ENCODE peak calls at places on chromosomes 2 and 18, in four cellular contexts. J, Y, A and B are unnamed samples.

GRCh38 chr2:101205521-101205998 is 47.1 kb upstream of the CNOT11 start:
- DNase-seq in A (no peak), J (peak; percentile 80), Y (peak; percentile 56), B (no peak)

GRCh38 chr2:240235811-240236210 is 95.4 kb upstream of the OTOS start:
- DNase-seq in Y (no peak), J (no peak), A (no peak), B (no peak)

GRCh38 chr2:226317970-226318369 is 481.6 kb downstream of the IRS1 start:
- DNase-seq in J (no peak), Y (no peak), A (no peak), B (no peak)

GRCh38 chr18:36518839-36519238 is 221.3 kb downstream of the FHOD3 start:
- DNase-seq in A (no peak), Y (no peak), J (no peak), B (no peak)

GRCh38 chr2:179751184-179751809 is 110.1 kb downstream of the ZNF385B start:
- DNase-seq in A (no peak), J (peak; percentile 47), Y (peak; percentile 60), B (no peak)

GRCh38 chr18:76454429-76454828 is 40.6 kb downstream of the ZNF516 start:
- DNase-seq in Y (no peak), A (no peak), J (peak; percentile 77), B (no peak)

GRCh38 chr2:19671311-19671710 is 230.5 kb downstream of the TTC32 start:
- DNase-seq in J (no peak), A (no peak), Y (no peak), B (no peak)

GRCh38 chr18:13107074-13107473 is 111.5 kb upstream of the LDLRAD4 start:
- DNase-seq in A (no peak), J (peak; percentile 71), Y (no peak), B (no peak)

GRCh38 chr2:240224676-240225075 is 84.2 kb upstream of the OTOS start:
- DNase-seq in J (peak; percentile 84), A (no peak), Y (no peak), B (peak; percentile 63)

GRCh38 chr2:64857581-64858471 is 131.4 kb upstream of the SLC1A4 start:
- DNase-seq in A (no peak), J (peak; percentile 60), Y (no peak), B (peak; percentile 87)

GRCh38 chr2:26754972-26755670 is 9.0 kb upstream of the SLC35F6 start:
- DNase-seq in Y (peak; percentile 67), J (no peak), A (no peak), B (no peak)

GRCh38 chr18:36315736-36316135 is 18.2 kb downstream of the FHOD3 start:
- DNase-seq in Y (no peak), J (peak; percentile 63), A (no peak), B (peak; percentile 57)

GRCh38 chr2:128410035-128410757 is 91.5 kb upstream of the HS6ST1 start:
- DNase-seq in A (no peak), Y (no peak), J (no peak), B (no peak)

GRCh38 chr2:101012706-101013181 is 10.7 kb downstream of the RPL31 start:
- DNase-seq in A (peak; percentile 52), Y (peak; percentile 75), J (peak; percentile 45), B (no peak)

GRCh38 chr2:130183500-130184373 is 1.7 kb downstream of the MZT2B start:
- DNase-seq in A (peak; percentile 37), Y (peak; percentile 32), J (peak; percentile 11), B (no peak)

GRCh38 chr2:54545700-54546450 is 89.7 kb downstream of the SPTBN1 start:
- DNase-seq in A (no peak), Y (no peak), J (peak; percentile 67), B (no peak)

GRCh38 chr18:26771524-26771923 is 94.0 kb downstream of the AQP4 start:
- DNase-seq in A (no peak), Y (no peak), J (no peak), B (no peak)

GRCh38 chr2:200966770-200967169 is 3.3 kb upstream of the ORC2 start:
- DNase-seq in J (peak; percentile 83), A (no peak), Y (peak; percentile 84), B (no peak)

GRCh38 chr2:239607795-239608171 is 207.0 kb upstream of the HDAC4 start:
- DNase-seq in A (no peak), J (no peak), Y (no peak), B (no peak)

GRCh38 chr18:34122724-34123334 is 101.9 kb downstream of the NOL4 start:
- DNase-seq in J (peak; percentile 53), Y (peak; percentile 89), A (peak; percentile 44), B (no peak)

GRCh38 chr2:53632714-53633113 is 134.9 kb upstream of the CHAC2 start:
- DNase-seq in A (no peak), J (peak; percentile 2), Y (no peak), B (no peak)

GRCh38 chr2:15797231-15797945 is 143.0 kb upstream of the MYCN start:
- DNase-seq in Y (no peak), J (no peak), A (no peak), B (no peak)

GRCh38 chr18:51100371-51101000 is 70.5 kb downstream of the SMAD4 start:
- DNase-seq in J (no peak), A (no peak), Y (peak; percentile 37), B (no peak)

GRCh38 chr18:54269924-54270844 is 867 bp downstream of the POLI start:
- DNase-seq in A (no peak), Y (no peak), J (peak; percentile 18), B (no peak)

GRCh38 chr18:11689972-11690570 is 1.0 kb downstream of the GNAL start:
- DNase-seq in Y (no peak), J (peak; percentile 2), A (no peak), B (no peak)

GRCh38 chr18:24421831-24422230 is 4.6 kb upstream of the IMPACT start:
- DNase-seq in J (no peak), Y (no peak), A (no peak), B (no peak)

GRCh38 chr18:36468161-36468560 is 170.6 kb downstream of the FHOD3 start:
- DNase-seq in Y (no peak), J (no peak), A (no peak), B (no peak)

GRCh38 chr2:149410701-149411484 is 80.5 kb downstream of the LYPD6 start:
- DNase-seq in J (peak; percentile 8), Y (no peak), A (no peak), B (no peak)

GRCh38 chr2:102186676-102187190 is at the start of gene IL1RL2:
- DNase-seq in A (no peak), J (no peak), Y (no peak), B (peak; percentile 88)

GRCh38 chr2:216078776-216079175 is 2.8 kb downstream of the PECR start:
- DNase-seq in Y (no peak), A (no peak), J (no peak), B (no peak)

GRCh38 chr2:216082805-216083204 is 1.1 kb downstream of the TMEM169 start:
- DNase-seq in J (peak; percentile 9), A (no peak), Y (no peak), B (no peak)

GRCh38 chr2:216081487-216082387 is at the start of the genes PECR and TMEM169:
- DNase-seq in Y (no peak), A (peak; percentile 69), J (peak; percentile 34), B (peak; percentile 94)

GRCh38 chr2:216082388-216082733 is 642 bp downstream of the TMEM169 start:
- DNase-seq in Y (no peak), A (no peak), J (no peak), B (no peak)

DNA sequence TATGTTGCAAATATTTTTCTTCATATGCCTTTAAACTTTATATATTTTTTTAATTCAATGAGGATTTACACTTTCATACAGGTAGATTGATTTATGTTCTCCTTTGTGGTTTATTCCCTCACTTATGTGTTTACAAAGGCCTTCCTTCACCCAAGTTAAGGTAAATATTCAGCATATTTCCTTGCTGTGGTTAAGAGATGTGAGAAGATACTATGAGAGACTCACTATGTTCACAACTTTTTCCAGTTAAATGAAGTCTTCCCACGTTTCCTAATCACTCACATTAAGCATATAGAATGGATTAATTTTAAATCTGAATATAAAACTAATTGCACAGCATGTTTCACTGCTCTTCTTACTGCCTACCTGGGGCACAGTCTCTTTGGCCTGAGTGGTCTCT is 597 bp downstream of the PECR start:
- DNase-seq in A (no peak), Y (no peak), J (no peak), B (no peak)
- H3K27ac ChIP-seq in A (peak overlapping the region; percentile 48), Y (no peak overlapping the region), J (no peak overlapping the region), B (no peak overlapping the region)

DNA sequence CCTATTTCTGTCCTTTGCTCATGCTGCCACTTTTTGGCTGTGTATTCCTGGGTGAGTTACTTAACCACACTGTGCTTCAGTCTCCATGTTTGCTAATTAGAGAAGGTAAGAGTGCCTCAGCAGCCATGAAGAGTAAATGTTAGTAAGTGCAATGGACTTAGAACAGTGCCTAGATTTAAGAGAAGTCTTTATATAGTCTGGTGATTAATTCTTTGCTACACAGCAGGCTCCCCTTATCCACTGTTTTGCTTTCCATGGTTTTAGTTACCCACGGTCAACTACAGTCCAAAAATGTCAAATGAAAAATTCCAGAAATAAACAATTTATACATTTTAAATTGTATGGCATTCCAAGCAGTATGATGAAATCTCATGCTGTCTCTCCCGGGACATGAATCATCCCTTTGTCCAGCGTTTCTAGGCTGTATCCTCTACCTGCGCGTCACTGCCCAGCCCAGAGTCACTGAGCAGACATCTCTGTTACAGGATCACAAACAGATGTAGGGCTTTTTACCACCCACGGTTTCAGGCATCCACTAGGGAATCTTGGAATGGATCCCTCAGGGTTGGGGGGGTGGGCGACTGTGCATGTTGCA is 91.0 kb downstream of the CTIF start:
- DNase-seq in A (no peak), J (peak; percentile 100), Y (peak; percentile 2), B (no peak)
- H3K9ac ChIP-seq in A (no peak overlapping the region), J (no peak overlapping the region), Y (no peak overlapping the region), B (no peak overlapping the region)

GRCh38 chr2:68939962-68940361 is 12.7 kb downstream of the GKN2 start:
- DNase-seq in A (no peak), J (no peak), Y (no peak), B (no peak)
- H3K27ac ChIP-seq in A (no peak overlapping the region), J (no peak overlapping the region), Y (no peak overlapping the region), B (no peak overlapping the region)

GRCh38 chr2:241764272-241765241 is 12.1 kb upstream of the GAL3ST2 start:
- DNase-seq in J (no peak), A (no peak), Y (no peak), B (no peak)
- H3K9ac ChIP-seq in J (no peak overlapping the region), A (no peak overlapping the region), Y (no peak overlapping the region), B (no peak overlapping the region)

DNA sequence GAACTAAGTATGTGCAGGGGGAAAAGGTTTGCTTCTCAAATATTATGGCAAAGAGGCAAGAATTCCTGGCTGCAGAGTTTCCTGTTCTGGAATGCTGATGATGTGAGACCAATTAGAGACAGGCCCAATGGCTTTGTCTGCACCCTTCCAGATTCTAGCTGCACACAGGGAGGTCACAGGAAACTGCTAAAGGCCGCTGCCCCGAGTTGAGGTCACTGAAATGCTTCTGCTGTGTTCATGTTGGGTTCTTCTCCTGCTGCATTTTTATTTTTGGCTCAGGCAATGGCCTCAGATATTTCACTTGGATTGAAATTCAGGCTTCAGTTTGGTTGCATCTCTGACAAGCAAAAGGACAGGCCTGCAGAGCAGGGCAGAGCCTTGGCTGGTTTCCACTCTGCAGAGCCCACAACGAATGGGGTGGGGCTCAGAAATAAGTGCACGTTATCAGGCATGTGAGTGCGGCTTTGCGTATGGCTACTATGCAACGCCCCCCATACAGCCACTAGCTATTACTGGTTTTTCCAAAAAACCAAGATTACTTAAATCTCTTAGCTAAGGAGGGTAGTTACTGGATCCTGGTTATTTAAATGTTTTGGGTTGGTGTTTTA is 66.9 kb upstream of the FZD5 start:
- DNase-seq in J (no peak), Y (no peak), A (peak; percentile 40), B (no peak)
- H3K27ac ChIP-seq in J (no peak overlapping the region), Y (no peak overlapping the region), A (peak overlapping the region; percentile 89), B (no peak overlapping the region)